ENCODE peak calls at places on chromosomes 2 and 18, in ten cellular contexts. V is HS-5; W is NCI-H2081 treated with DMSO at 0.1 percent for 48 hours; P is kidney glomerular epithelial cell; X is NCI-H1436; Z is hepatic stellate cell; H is AG08395; L is LoVo; O is stimulated activated naive B cell treated with anti-CD40 and anti-IgM and Interleukin-4, amounts not matched to agents 10 μg/mL and 1 μg/mL and 100 μg/mL, for 72 hours; Q is activated naive CD4-positive, alpha-beta T cell treated with Interleukin-2 at 50 U/mL for 16 hours. M is an unnamed sample.
A peak's percentile ranks its signal among the peaks of the same experiment; 100 is the strongest.

GRCh38 chr2:235669983-235670962 is 176.4 kb downstream of the AGAP1 start:
- DNase-seq in V (no peak), W (no peak), P (peak; percentile 22), X (peak; percentile 41), Z (peak; percentile 82), H (peak; percentile 75), L (no peak), O (no peak), Q (no peak), M (no peak)

GRCh38 chr2:3189076-3189591 is 188.5 kb downstream of the EIPR1 start:
- DNase-seq in V (no peak), W (no peak), P (no peak), X (no peak), Z (no peak), H (no peak), L (no peak), O (no peak), Q (no peak), M (no peak)

GRCh38 chr18:39389800-39390379 is 1824.3 kb upstream of the CELF4 start:
- DNase-seq in V (no peak), W (no peak), P (no peak), X (no peak), Z (no peak), H (no peak), L (no peak), O (no peak), Q (no peak), M (peak; percentile 45)

GRCh38 chr2:126748929-126749518 is 93.1 kb downstream of the GYPC start:
- DNase-seq in V (no peak), W (no peak), P (no peak), X (no peak), Z (no peak), H (no peak), L (no peak), O (no peak), Q (no peak), M (no peak)

GRCh38 chr18:11183621-11184020 is 34.3 kb upstream of the PIEZO2 start:
- DNase-seq in V (no peak), W (no peak), P (no peak), X (no peak), Z (no peak), H (no peak), L (no peak), O (no peak), Q (no peak), M (no peak)

GRCh38 chr2:70986499-70987189 is 8.0 kb downstream of the TEX261 start:
- DNase-seq in V (no peak), W (no peak), P (no peak), X (no peak), Z (no peak), H (no peak), L (no peak), O (no peak), Q (no peak), M (no peak)

GRCh38 chr2:70458661-70459060 is 95.0 kb downstream of the TGFA start:
- DNase-seq in V (no peak), W (no peak), P (no peak), X (no peak), Z (no peak), H (no peak), L (no peak), O (no peak), Q (no peak), M (no peak)

GRCh38 chr2:206836722-206837121 is 71.3 kb downstream of the FASTKD2 start:
- DNase-seq in V (no peak), W (peak; percentile 67), P (no peak), X (peak; percentile 18), Z (no peak), H (no peak), L (no peak), O (no peak), Q (no peak), M (no peak)

M was measured in SJCRH30.